ENCODE peak calls at places on chromosome 22, in eight cellular contexts. L is stimulated activated CD4-positive, alpha-beta T cell treated with anti-CD3 and anti-CD28 coated beads, Interleukin-2, amount 100 ng/mL, for 4 hours; K is A549; T is SW 1271; V is activated T-helper 1 cell treated with Interleukin-2 at 50 U/mL for 16 hours; I is mucosa of descending colon; N is GM12865; C is body of pancreas. Z is an unnamed sample.
A peak's percentile ranks its signal among the peaks of the same experiment; 100 is the strongest.

GRCh38 chr22:47061226-47061625 is 298.8 kb downstream of the TBC1D22A start:
- DNase-seq in N (no peak), V (no peak), K (no peak), L (no peak), C (no peak), I (no peak), T (no peak), Z (no peak)

GRCh38 chr22:28917747-28918543 is 34.6 kb downstream of the ZNRF3 start:
- DNase-seq in V (no peak), N (no peak), K (peak; percentile 7), T (no peak), L (no peak), I (peak; percentile 70), C (peak; percentile 57), Z (no peak)

GRCh38 chr22:39234867-39235687 is 9.7 kb downstream of the PDGFB start:
- DNase-seq in L (no peak), C (peak; percentile 62), N (no peak), T (no peak), V (no peak), K (no peak), I (peak; percentile 78), Z (no peak)

GRCh38 chr22:33476206-33476605 is 418.0 kb upstream of the SYN3 start:
- DNase-seq in T (no peak), I (no peak), N (no peak), L (no peak), K (no peak), C (no peak), V (no peak), Z (no peak)

GRCh38 chr22:49052023-49052538 is 775.6 kb downstream of the BRD1 start:
- DNase-seq in C (peak; percentile 26), T (no peak), N (no peak), L (peak; percentile 4), V (peak; percentile 47), I (peak; percentile 23), K (no peak), Z (no peak)

GRCh38 chr22:49953680-49954344 is 6.8 kb upstream of the PIM3 start:
- DNase-seq in T (no peak), V (no peak), I (no peak), N (no peak), L (no peak), K (no peak), C (no peak), Z (no peak)

GRCh38 chr22:28186641-28187040 is 267.6 kb upstream of the PITPNB start:
- DNase-seq in N (no peak), C (no peak), L (no peak), T (no peak), V (no peak), K (no peak), I (no peak), Z (no peak)

GRCh38 chr22:43066844-43067385 is 22.3 kb downstream of the TTLL1 start:
- DNase-seq in N (no peak), I (no peak), C (no peak), K (no peak), V (no peak), L (no peak), T (no peak), Z (no peak)

GRCh38 chr22:36728505-36728904 is 25.0 kb upstream of the CACNG2 start:
- DNase-seq in K (no peak), I (no peak), N (no peak), V (no peak), L (no peak), T (no peak), C (no peak), Z (no peak)

GRCh38 chr22:49518436-49518970 is 309.2 kb downstream of the BRD1 start:
- DNase-seq in V (no peak), L (no peak), I (no peak), N (no peak), T (no peak), K (no peak), C (no peak), Z (no peak)

GRCh38 chr22:19663821-19664325 is 50.4 kb upstream of the SEPTIN5 start:
- DNase-seq in N (no peak), L (no peak), K (no peak), T (no peak), V (no peak), C (no peak), I (no peak), Z (no peak)

GRCh38 chr22:29705651-29706050 is 14.2 kb upstream of the CABP7 start:
- DNase-seq in N (no peak), K (no peak), V (no peak), I (no peak), T (no peak), L (no peak), C (no peak), Z (no peak)

GRCh38 chr22:49300951-49301397 is 526.7 kb downstream of the BRD1 start:
- DNase-seq in L (no peak), T (no peak), K (no peak), C (no peak), V (no peak), I (no peak), N (no peak), Z (no peak)

GRCh38 chr22:49964493-49965290 is 4.1 kb downstream of the PIM3 start:
- DNase-seq in I (peak; percentile 12), C (peak; percentile 26), L (no peak), V (no peak), K (no peak), N (no peak), T (no peak), Z (no peak)

GRCh38 chr22:17084554-17085276 is at the start of gene IL17RA:
- DNase-seq in V (peak; percentile 93), N (peak; percentile 96), L (peak; percentile 91), T (peak; percentile 39), I (peak; percentile 95), C (peak; percentile 94), K (peak; percentile 26), Z (peak; percentile 94)

GRCh38 chr22:41772645-41773044 is 27.8 kb upstream of the CCDC134 start:
- DNase-seq in T (no peak), I (no peak), L (no peak), N (no peak), V (no peak), K (peak; percentile 15), C (no peak), Z (no peak)

GRCh38 chr22:16961477-16962186 is 46.4 kb downstream of the GAB4 start:
- DNase-seq in V (no peak), C (no peak), K (no peak), N (no peak), T (no peak), I (no peak), L (no peak), Z (peak; percentile 4)

GRCh38 chr22:40044870-40045834 is 50.4 kb downstream of the FAM83F start:
- DNase-seq in C (peak; percentile 57), K (peak; percentile 17), L (peak; percentile 60), T (peak; percentile 21), V (peak; percentile 71), N (peak; percentile 82), I (peak; percentile 53), Z (peak; percentile 66)

GRCh38 chr22:36398602-36399472 is 11.1 kb upstream of the MYH9 start:
- DNase-seq in L (no peak), K (no peak), T (peak; percentile 39), I (peak; percentile 73), N (no peak), V (no peak), C (no peak), Z (no peak)

GRCh38 chr22:36360011-36360410 is 27.8 kb downstream of the MYH9 start:
- DNase-seq in I (no peak), K (no peak), T (peak; percentile 21), V (no peak), L (no peak), N (no peak), C (no peak), Z (no peak)

GRCh38 chr22:46056169-46057041 is 79.4 kb upstream of the WNT7B start:
- DNase-seq in I (no peak), K (no peak), L (no peak), N (no peak), T (no peak), V (no peak), C (peak; percentile 49), Z (no peak)

GRCh38 chr22:50112151-50113118 is 22.6 kb downstream of the MOV10L1 start:
- DNase-seq in I (no peak), C (no peak), N (peak; percentile 12), K (no peak), L (no peak), T (no peak), V (no peak), Z (no peak)

GRCh38 chr22:43539572-43540533 is 128.0 kb downstream of the MPPED1 start:
- DNase-seq in N (no peak), C (no peak), L (no peak), T (no peak), V (no peak), I (no peak), K (no peak), Z (no peak)

GRCh38 chr22:35377735-35378134 is 3.2 kb upstream of the HMOX1 start:
- DNase-seq in V (no peak), I (no peak), N (no peak), C (no peak), T (no peak), K (no peak), L (no peak), Z (no peak)

GRCh38 chr22:46023558-46023981 is 46.6 kb upstream of the WNT7B start:
- DNase-seq in N (no peak), T (no peak), L (no peak), I (no peak), K (no peak), V (no peak), C (peak; percentile 10), Z (no peak)

GRCh38 chr22:27616033-27616432 is 185.5 kb downstream of the MN1 start:
- DNase-seq in T (no peak), K (no peak), N (no peak), I (no peak), L (no peak), V (no peak), C (no peak), Z (no peak)

GRCh38 chr22:16968218-16968595 is 39.8 kb downstream of the GAB4 start:
- DNase-seq in N (no peak), V (no peak), I (no peak), L (no peak), C (no peak), T (no peak), K (no peak), Z (no peak)